ENCODE peak calls at places on chromosomes 4 and X, in eight cellular contexts. Z, S, D, T, P, H, U and Y are unnamed samples.
A peak's percentile ranks its signal among the peaks of the same experiment; 100 is the strongest.

GRCh38 chr4:106371166-106371565 is 2.6 kb upstream of the GIMD1 start:
- DNase-seq in Z (no peak), S (no peak), D (no peak), T (no peak), P (no peak), H (no peak), U (no peak), Y (no peak)

GRCh38 chr4:62320612-62321011 is 1120.5 kb downstream of the ADGRL3 start:
- DNase-seq in Z (no peak), S (no peak), D (no peak), T (no peak), P (no peak), H (no peak), U (no peak), Y (no peak)

GRCh38 chrX:51876441-51876840 is 17.0 kb upstream of the MAGED1 start:
- DNase-seq in Z (no peak), S (no peak), D (no peak), T (no peak), P (no peak), H (no peak), U (no peak), Y (no peak)

GRCh38 chr4:163486321-163486720 is 8.2 kb upstream of the TMA16 start:
- DNase-seq in Z (no peak), S (no peak), D (no peak), T (no peak), P (no peak), H (no peak), U (no peak), Y (no peak)

GRCh38 chrX:39950035-39950688 is 147.6 kb downstream of the BCOR start:
- DNase-seq in Z (no peak), S (no peak), D (no peak), T (no peak), P (no peak), H (no peak), U (no peak), Y (no peak)

GRCh38 chr4:156950950-156951349 is 20.6 kb downstream of the PDGFC start:
- DNase-seq in Z (no peak), S (no peak), D (no peak), T (no peak), P (no peak), H (no peak), U (no peak), Y (no peak)

GRCh38 chr4:103692615-103693014 is 27.2 kb downstream of the TACR3 start:
- DNase-seq in Z (no peak), S (no peak), D (no peak), T (no peak), P (no peak), H (no peak), U (no peak), Y (no peak)

GRCh38 chr4:8290701-8290970 is 21.1 kb downstream of the HTRA3 start:
- DNase-seq in Z (no peak), S (no peak), D (no peak), T (no peak), P (no peak), H (no peak), U (no peak), Y (no peak)

GRCh38 chr4:108345862-108346530 is 177.3 kb upstream of the LEF1 start:
- DNase-seq in Z (no peak), S (no peak), D (no peak), T (no peak), P (no peak), H (no peak), U (no peak), Y (peak; percentile 35)

GRCh38 chr4:44629280-44629866 is 22.1 kb downstream of the YIPF7 start:
- DNase-seq in Z (peak; percentile 66), S (no peak), D (peak; percentile 0), T (peak; percentile 35), P (peak; percentile 54), H (peak; percentile 61), U (peak; percentile 13), Y (peak; percentile 61)

GRCh38 chr4:20287246-20287645 is 35.5 kb downstream of the SLIT2 start:
- DNase-seq in Z (no peak), S (no peak), D (no peak), T (no peak), P (no peak), H (no peak), U (no peak), Y (no peak)

GRCh38 chr4:171924761-171925376 is 111.7 kb downstream of the GALNTL6 start:
- DNase-seq in Z (peak; percentile 39), S (no peak), D (no peak), T (no peak), P (no peak), H (no peak), U (no peak), Y (no peak)